ENCODE peak calls at places on chromosomes 1 and 21, in five cellular contexts. V, T, Q, K and A are unnamed samples.

GRCh38 chr1:210373628-210373877 is 44.9 kb downstream of the HHAT start:
- DNase-seq in V (no peak), T (peak), Q (no peak), K (no peak), A (no peak)

GRCh38 chr1:198657550-198658064 is 18.8 kb downstream of the PTPRC start:
- DNase-seq in V (peak), T (peak), Q (peak), K (no peak), A (peak)

GRCh38 chr1:241825581-241825980 is 22.4 kb upstream of the EXO1 start:
- DNase-seq in V (no peak), T (no peak), Q (peak), K (no peak), A (peak)

GRCh38 chr1:39926343-39926769 is 24.6 kb upstream of the MYCL start:
- DNase-seq in V (no peak), T (no peak), Q (peak), K (no peak), A (peak)

GRCh38 chr1:22212400-22213233 is 69.7 kb upstream of the WNT4 start:
- DNase-seq in V (no peak), T (no peak), Q (no peak), K (no peak), A (no peak)

GRCh38 chr1:211133393-211133840 is 531 bp downstream of the KCNH1 start:
- DNase-seq in V (no peak), T (no peak), Q (peak), K (peak), A (no peak)

GRCh38 chr1:118963456-118964430 is 24.4 kb downstream of the TBX15 start:
- DNase-seq in V (no peak), T (no peak), Q (peak), K (no peak), A (peak)

GRCh38 chr21:33924766-33925100 is 9.1 kb upstream of the ATP5PO start:
- DNase-seq in V (no peak), T (no peak), Q (no peak), K (no peak), A (no peak)

GRCh38 chr1:221718391-221719277 is 23.3 kb downstream of the DUSP10 start:
- DNase-seq in V (peak), T (peak), Q (peak), K (no peak), A (peak)

GRCh38 chr1:92951141-92951582 is 10.1 kb downstream of the DIPK1A start:
- DNase-seq in V (no peak), T (peak), Q (peak), K (no peak), A (peak)

GRCh38 chr1:9825101-9826074 is 1.6 kb upstream of the CLSTN1 start:
- DNase-seq in V (no peak), T (peak), Q (peak), K (no peak), A (peak)

GRCh38 chr1:44407430-44408180 is 2.5 kb downstream of the RNF220 start:
- DNase-seq in V (no peak), T (no peak), Q (no peak), K (no peak), A (no peak)

GRCh38 chr21:29382029-29382654 is 83.4 kb downstream of the BACH1 start:
- DNase-seq in V (no peak), T (peak), Q (peak), K (no peak), A (peak)

GRCh38 chr1:228098323-228098931 is 4.7 kb downstream of the C1orf35 start:
- DNase-seq in V (no peak), T (no peak), Q (no peak), K (no peak), A (no peak)

GRCh38 chr1:90763930-90764329 is 46.8 kb upstream of the BARHL2 start:
- DNase-seq in V (no peak), T (no peak), Q (no peak), K (no peak), A (no peak)

GRCh38 chr21:43290529-43291346 is 121.9 kb downstream of the CRYAA start:
- DNase-seq in V (no peak), T (no peak), Q (no peak), K (no peak), A (no peak)

GRCh38 chr1:160625725-160626498 is 20.9 kb downstream of the SLAMF1 start:
- DNase-seq in V (no peak), T (no peak), Q (no peak), K (no peak), A (peak)

GRCh38 chr1:111813440-111814304 is 58.0 kb downstream of the DDX20 start:
- DNase-seq in V (no peak), T (no peak), Q (no peak), K (peak), A (no peak)

GRCh38 chr1:53627031-53627430 is 111.9 kb downstream of the GLIS1 start:
- DNase-seq in V (no peak), T (no peak), Q (no peak), K (no peak), A (no peak)

GRCh38 chr1:28102169-28102568 is 13.8 kb upstream of the EYA3 start:
- DNase-seq in V (no peak), T (no peak), Q (no peak), K (no peak), A (no peak)

GRCh38 chr1:228989992-228990827 is 254.9 kb downstream of the RHOU start:
- DNase-seq in V (no peak), T (no peak), Q (no peak), K (peak), A (peak)

GRCh38 chr1:19563336-19564097 is 78.2 kb upstream of the CAPZB start:
- DNase-seq in V (peak), T (no peak), Q (peak), K (peak), A (peak)
- H3K4me3 ChIP-seq in V (peak), T (no peak), Q (no peak), K (peak), A (peak)

DNA sequence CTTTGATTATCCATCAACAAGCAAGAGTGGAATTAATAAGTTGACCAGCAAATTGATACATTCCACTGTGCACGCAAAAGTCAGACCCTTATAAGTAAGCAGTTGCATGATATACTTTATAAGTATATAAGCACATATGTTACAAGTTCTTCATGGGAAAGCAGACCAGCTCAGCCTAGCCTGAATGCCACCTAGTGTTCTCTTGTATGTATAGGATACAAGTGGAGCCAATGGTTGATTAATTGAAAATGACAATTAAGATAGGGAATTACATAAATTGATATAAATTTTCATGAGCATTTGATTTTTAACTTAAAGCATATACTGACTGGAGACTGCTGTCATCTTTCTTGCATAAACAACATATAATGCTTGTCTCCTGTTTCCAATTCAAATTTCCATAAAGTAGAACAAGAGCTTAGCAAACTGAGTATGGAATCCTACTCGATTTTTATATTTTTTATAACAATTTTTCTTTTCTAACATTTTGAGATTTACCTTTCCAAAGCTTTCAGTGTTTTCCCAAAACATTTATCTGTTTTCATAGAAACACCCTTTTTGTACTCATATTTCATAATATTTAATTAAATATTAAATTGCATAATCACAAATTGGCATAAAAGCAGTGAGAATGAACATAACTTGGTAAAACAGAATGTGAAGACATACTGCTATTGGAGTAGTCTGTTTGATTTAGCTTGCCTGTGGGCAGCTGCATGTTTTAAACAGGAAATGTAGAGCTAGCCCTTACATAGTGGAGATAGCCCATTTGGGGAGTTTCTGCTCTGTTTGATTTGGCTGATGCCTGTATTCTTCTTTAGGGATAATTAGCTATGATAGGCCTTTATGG is 62.8 kb downstream of the MAGI3 start:
- DNase-seq in V (no peak), T (no peak), Q (peak), K (peak), A (peak)
- TF ChIP-seq CTCF in V (peak), T (peak), Q (peak), K (peak), A (peak)

GRCh38 chr1:173570370-173571030 is 32.4 kb downstream of the SLC9C2 start:
- DNase-seq in V (no peak), T (no peak), Q (peak), K (no peak), A (no peak)
- H3K4me3 ChIP-seq in V (no peak), T (no peak), Q (no peak), K (no peak), A (no peak)

GRCh38 chr1:116076831-116077230 is 34.4 kb upstream of the MAB21L3 start:
- DNase-seq in V (no peak), T (no peak), Q (no peak), K (no peak), A (no peak)

GRCh38 chr1:116078699-116079223 is 32.4 kb upstream of the MAB21L3 start:
- DNase-seq in V (no peak), T (no peak), Q (no peak), K (no peak), A (no peak)

GRCh38 chr1:116075577-116075976 is 35.6 kb upstream of the MAB21L3 start:
- DNase-seq in V (no peak), T (no peak), Q (no peak), K (no peak), A (no peak)

DNA sequence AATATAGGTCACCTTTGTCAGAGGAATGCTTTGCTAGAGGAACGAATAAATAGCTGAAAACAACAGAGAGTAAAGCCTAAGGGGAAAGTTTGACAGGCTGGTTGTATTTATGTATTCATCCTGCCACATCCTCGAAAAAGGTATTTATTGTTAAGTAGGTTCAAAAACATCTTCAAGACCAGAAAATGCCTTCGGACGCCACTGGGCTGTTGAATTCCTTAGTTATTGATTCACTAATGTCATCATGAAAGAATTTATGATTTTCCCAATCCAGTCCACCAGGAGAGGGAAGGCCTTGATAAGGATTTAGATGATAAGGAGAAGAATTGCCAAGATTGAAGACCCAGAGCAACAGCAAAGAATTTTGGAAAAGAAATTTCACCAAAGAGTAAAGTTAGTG is 35.2 kb upstream of the MAB21L3 start:
- DNase-seq in V (no peak), T (no peak), Q (no peak), K (no peak), A (no peak)
- TF ChIP-seq CTCF in V (no peak), T (no peak), Q (no peak), K (no peak), A (no peak)

DNA sequence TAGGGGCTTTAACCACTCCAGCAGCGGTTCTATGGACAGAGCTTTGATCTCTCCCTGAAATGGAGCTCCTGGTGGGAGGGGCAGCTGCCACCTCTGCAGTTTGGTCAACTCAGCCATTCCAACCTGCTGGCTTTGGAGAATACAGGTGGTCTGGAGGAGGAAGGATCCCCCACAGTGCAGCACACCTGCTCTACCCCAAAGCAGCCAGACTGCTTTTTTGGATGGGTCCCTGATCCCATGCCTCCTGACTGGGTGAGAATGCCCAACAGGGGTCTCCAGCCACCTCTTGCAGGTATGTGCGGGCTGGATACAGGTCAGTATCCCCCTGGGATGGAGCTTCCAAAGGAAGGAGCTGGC is 53.9 kb downstream of the TPTE start:
- DNase-seq in V (no peak), T (no peak), Q (no peak), K (no peak), A (no peak)
- H3K4me3 ChIP-seq in V (no peak), T (no peak), Q (no peak), K (no peak), A (no peak)

DNA sequence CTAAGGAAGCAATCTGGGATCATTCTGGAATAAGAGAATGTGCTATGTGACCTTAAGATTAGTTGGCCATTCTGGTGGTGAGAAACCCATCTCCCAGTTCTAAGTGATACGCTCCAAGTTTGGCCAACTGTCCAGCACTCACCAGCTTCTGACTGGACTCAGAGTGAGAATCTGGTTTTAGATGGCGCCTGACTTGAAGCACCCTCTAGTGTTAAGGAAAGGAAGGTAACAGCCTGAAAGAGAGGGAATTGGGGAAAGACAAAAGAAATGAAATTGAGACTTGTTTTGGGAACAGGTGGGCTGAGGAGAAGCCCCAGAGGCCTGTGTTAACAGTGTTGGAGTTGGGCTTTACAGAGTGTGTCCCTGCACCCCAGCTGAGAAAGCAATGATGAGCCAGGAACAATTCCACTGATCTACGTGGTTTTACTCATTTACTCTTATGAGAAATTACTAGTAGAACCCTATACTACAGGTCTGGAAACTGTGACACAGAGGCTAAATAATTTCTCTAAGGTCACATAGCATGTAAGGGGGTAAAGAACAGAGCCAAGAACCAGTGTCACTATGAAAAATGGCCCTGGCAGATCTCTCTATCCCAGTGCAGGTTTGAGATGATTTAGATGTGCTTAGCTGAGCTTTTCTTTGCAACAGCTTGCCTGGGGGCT is 9.3 kb upstream of the FCAMR start:
- DNase-seq in V (no peak), T (no peak), Q (peak), K (no peak), A (peak)
- TF ChIP-seq CTCF in V (peak), T (peak), Q (peak), K (no peak), A (peak)

DNA sequence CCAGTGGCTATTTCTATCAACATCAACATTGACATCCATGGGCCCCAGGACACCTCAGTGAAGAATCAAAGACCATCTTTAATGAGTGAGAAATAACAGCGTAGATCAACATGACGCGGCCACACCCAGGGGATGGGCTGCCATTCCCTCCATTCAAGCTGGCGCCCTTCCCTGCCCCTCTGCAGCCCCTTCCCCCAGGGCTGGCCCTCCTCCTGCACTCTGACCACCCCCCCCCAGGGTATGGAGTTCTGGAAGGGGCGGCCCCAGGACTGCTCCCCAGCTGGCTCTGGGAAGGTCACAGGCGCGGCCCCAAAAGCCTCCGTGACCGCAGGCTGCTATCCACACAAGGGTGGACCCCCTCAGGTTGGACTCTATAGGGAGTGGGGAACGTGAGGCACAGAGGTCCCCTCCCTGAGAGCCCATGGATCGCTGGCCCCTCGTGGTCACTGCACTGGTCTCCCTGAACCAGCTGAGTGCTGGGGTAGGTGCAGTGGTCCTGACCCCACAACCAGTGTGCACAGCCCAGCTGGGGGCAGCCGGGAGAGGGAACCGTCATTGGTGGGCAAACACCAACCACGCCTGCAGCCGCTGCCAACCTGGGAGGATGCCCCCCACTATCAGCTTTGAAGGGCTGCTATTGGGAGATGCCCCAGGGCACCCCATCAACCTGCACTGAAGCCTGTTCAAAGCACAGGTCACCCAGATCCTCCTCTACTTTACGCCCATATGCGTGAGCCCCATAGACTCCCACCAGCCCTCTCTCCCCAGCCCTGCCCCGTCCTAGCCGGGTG is 16.1 kb upstream of the GPR153 start:
- DNase-seq in V (no peak), T (no peak), Q (no peak), K (no peak), A (no peak)
- H3K4me3 ChIP-seq in V (no peak), T (no peak), Q (no peak), K (no peak), A (no peak)

DNA sequence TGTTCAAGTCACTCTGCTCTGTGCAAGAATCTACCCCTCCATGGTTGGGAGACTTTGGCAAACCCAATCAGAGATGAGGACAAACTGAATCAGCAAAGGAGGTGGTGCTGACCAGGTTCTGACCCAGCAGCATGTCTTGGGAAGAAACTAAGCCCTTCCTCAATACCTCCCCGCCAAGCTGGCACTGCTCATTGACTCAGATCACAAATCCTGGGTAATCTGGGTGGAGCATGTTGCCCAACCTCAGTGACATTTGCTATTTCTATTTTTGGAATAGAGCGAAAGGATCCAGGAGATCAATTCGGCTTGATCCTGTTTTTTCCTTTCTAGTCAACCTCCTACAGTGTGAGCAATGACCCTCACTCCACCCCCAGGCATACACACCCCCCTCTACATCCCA is 166.7 kb upstream of the KCNJ6 start:
- DNase-seq in V (no peak), T (no peak), Q (no peak), K (no peak), A (no peak)
- TF ChIP-seq CTCF in V (no peak), T (no peak), Q (no peak), K (no peak), A (no peak)